ENCODE peak calls at places on chromosomes 13 and 19, in ten cellular contexts. T, C, V, S, I, B, X, D, N and A are unnamed samples.
A peak's percentile ranks its signal among the peaks of the same experiment; 100 is the strongest.

GRCh38 chr13:110347535-110348308 is 40.6 kb downstream of the COL4A2 start:
- DNase-seq in V (no peak), X (no peak), B (no peak), D (peak; percentile 53), T (peak; percentile 48), C (no peak), I (peak; percentile 96), N (peak; percentile 80), S (no peak), A (no peak)

GRCh38 chr13:105806335-105806920 is 729.0 kb downstream of the EFNB2 start:
- DNase-seq in I (no peak), T (no peak), S (no peak), B (no peak), N (no peak), V (no peak), X (no peak), C (no peak), D (no peak), A (no peak)

GRCh38 chr13:51663980-51664957 is 80.0 kb downstream of the WDFY2 start:
- DNase-seq in B (no peak), C (no peak), N (no peak), T (no peak), I (peak; percentile 56), S (no peak), X (no peak), D (peak; percentile 25), V (no peak), A (no peak)

GRCh38 chr13:28022848-28023518 is 34.5 kb upstream of the URAD start:
- DNase-seq in X (no peak), V (peak; percentile 66), I (peak; percentile 27), S (peak; percentile 10), D (no peak), N (no peak), B (no peak), C (no peak), T (no peak), A (no peak)

GRCh38 chr19:34431681-34432402 is 3.7 kb downstream of the UBA2 start:
- DNase-seq in I (peak; percentile 13), T (no peak), B (no peak), V (no peak), X (no peak), D (no peak), S (no peak), N (no peak), C (no peak), A (no peak)

GRCh38 chr13:27086599-27087265 is 84.9 kb downstream of the USP12 start:
- DNase-seq in B (no peak), T (no peak), N (no peak), V (no peak), C (no peak), I (no peak), D (no peak), X (no peak), S (no peak), A (no peak)

GRCh38 chr19:29928831-29929230 is 13.2 kb upstream of the URI1 start:
- DNase-seq in V (no peak), X (no peak), I (no peak), T (no peak), D (no peak), B (no peak), C (no peak), S (no peak), N (no peak), A (no peak)

GRCh38 chr13:74047925-74048324 is 86.3 kb downstream of the KLF12 start:
- DNase-seq in C (no peak), T (no peak), V (no peak), I (no peak), D (no peak), B (no peak), S (no peak), X (no peak), N (no peak), A (no peak)

GRCh38 chr19:17564783-17565182 is 9.3 kb downstream of the COLGALT1 start:
- DNase-seq in C (no peak), T (no peak), I (no peak), V (no peak), B (no peak), S (no peak), X (no peak), D (no peak), N (no peak), A (no peak)

DNA sequence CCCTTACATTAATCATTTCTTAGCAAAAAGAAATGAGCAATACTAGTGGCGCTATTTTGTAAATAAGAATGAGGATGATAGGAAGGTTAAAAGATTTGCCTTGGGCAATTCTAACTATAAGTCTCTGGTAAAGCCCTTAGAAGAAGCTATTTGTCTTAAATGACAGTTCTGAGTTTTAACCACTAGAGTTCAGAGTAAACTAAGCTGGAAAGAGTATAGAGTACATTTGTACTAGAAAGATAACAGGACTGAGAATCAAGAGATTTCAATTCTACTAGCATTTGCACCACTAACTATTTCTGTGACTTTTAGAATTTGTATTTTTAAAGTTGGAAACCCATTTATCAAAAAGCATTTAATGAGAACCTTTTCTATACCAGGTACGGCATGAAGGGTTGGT is 750.3 kb downstream of the OLFM4 start:
- DNase-seq in V (peak; percentile 40), I (no peak), N (no peak), S (no peak), X (no peak), D (no peak), C (no peak), T (no peak), B (no peak), A (no peak)
- TF ChIP-seq CTCF in V (no peak), I (no peak), N (no peak), S (no peak), X (no peak), D (no peak), C (no peak), T (no peak), B (no peak), A (no peak)

GRCh38 chr13:21957833-21958232 is 287.0 kb downstream of the FGF9 start:
- DNase-seq in V (no peak), B (no peak), N (no peak), X (no peak), I (no peak), D (no peak), C (no peak), T (no peak), S (no peak), A (no peak)
- TF ChIP-seq CTCF in V (no peak), B (no peak), N (no peak), X (no peak), I (no peak), D (no peak), C (no peak), T (no peak), S (no peak), A (no peak)

GRCh38 chr19:53881482-53882390 is at the start of gene PRKCG:
- DNase-seq in B (peak; percentile 59), C (no peak), I (no peak), V (peak; percentile 90), N (no peak), D (no peak), T (peak; percentile 43), X (peak; percentile 28), S (peak; percentile 83), A (peak; percentile 70)

GRCh38 chr19:53880716-53881481 is 1.1 kb upstream of the PRKCG start:
- DNase-seq in D (no peak), X (no peak), N (no peak), I (no peak), B (no peak), V (peak; percentile 71), C (no peak), T (no peak), S (no peak), A (no peak)

GRCh38 chr19:53883741-53884140 is 1.7 kb downstream of the PRKCG start:
- DNase-seq in V (peak; percentile 41), X (no peak), N (no peak), T (no peak), S (no peak), I (no peak), D (no peak), C (no peak), B (no peak), A (no peak)

GRCh38 chr19:53883231-53883661 is 1.2 kb downstream of the PRKCG start:
- DNase-seq in B (no peak), X (no peak), N (no peak), I (no peak), V (peak; percentile 67), C (no peak), D (no peak), T (no peak), S (peak; percentile 40), A (peak; percentile 36)

DNA sequence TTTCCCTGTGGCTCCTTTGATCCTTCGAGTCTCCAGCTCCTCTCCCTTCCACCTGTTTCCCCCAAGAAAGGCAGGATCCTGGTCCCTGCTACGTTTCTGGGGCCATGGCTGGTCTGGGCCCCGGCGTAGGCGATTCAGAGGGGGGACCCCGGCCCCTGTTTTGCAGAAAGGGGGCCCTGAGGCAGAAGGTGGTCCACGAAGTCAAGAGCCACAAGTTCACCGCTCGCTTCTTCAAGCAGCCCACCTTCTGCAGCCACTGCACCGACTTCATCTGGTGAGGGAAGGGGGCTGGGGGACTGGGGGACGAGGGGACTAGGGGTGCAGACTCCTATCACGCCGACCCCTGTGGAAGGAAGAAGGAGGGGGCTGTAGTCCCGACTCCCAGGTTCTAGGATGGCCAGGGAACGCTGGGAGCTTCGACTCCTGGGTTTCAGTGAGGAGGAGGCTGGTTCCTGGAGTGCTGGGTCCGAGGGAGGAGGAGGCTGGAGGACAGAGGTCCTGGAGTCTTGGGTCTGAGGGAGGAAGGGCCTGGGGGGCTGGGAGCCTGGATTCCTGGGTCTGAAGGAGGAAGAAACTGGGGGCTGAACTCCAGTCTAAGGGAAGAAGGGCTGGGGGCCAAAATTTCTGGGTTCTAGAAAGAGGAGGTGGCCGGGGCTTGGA is 524 bp downstream of the PRKCG start:
- DNase-seq in T (no peak), B (no peak), S (no peak), N (no peak), I (no peak), C (no peak), X (no peak), D (no peak), V (peak; percentile 42), A (no peak)
- TF ChIP-seq CTCF in T (no peak), B (no peak), S (no peak), N (no peak), I (no peak), C (no peak), X (no peak), D (no peak), V (no peak), A (no peak)

GRCh38 chr19:16325161-16325527 is 518 bp downstream of the KLF2 start:
- DNase-seq in T (peak; percentile 67), D (peak; percentile 52), B (peak; percentile 44), I (no peak), V (peak; percentile 71), X (peak; percentile 60), N (no peak), C (no peak), S (peak; percentile 60), A (peak; percentile 53)
- TF ChIP-seq CTCF in T (no peak), D (peak; percentile 1), B (no peak), I (no peak), V (peak; percentile 26), X (no peak), N (no peak), C (no peak), S (no peak), A (no peak)

GRCh38 chr13:42836930-42837329 is 55.5 kb downstream of the FAM216B start:
- DNase-seq in C (no peak), I (peak; percentile 82), V (peak; percentile 52), N (peak; percentile 89), B (no peak), X (no peak), D (no peak), T (no peak), S (no peak), A (no peak)
- TF ChIP-seq CTCF in C (no peak), I (peak; percentile 62), V (peak; percentile 66), N (peak; percentile 49), B (no peak), X (peak; percentile 15), D (no peak), T (no peak), S (no peak), A (no peak)

GRCh38 chr19:23403581-23404324 is 8.5 kb upstream of the ZNF91 start:
- DNase-seq in X (no peak), D (no peak), N (no peak), I (no peak), B (no peak), T (no peak), C (no peak), S (no peak), V (peak; percentile 55), A (no peak)
- TF ChIP-seq CTCF in X (no peak), D (peak; percentile 9), N (no peak), I (no peak), B (no peak), T (no peak), C (no peak), S (no peak), V (peak; percentile 30), A (no peak)